ENCODE peak calls at places on chromosomes 5 and 9, in nine cellular contexts. E is stimulated activated CD4-positive, alpha-beta T cell treated with anti-CD3 and anti-CD28 coated beads, Interleukin-2, amount 100 ng/mL, for 48 hours; X is EL; M is psoas muscle; J is KBM-7; K is mesenchymal stem cell; N is GM04504; W is fibroblast of lung; V is adrenal gland. R is an unnamed sample.

GRCh38 chr9:136045595-136046554 is 49.2 kb downstream of the NACC2 start:
- DNase-seq in E (no peak), M (peak), W (peak), N (peak), J (peak), X (no peak), K (no peak), V (no peak), R (peak)

GRCh38 chr5:139263431-139263975 is 30.0 kb upstream of the MATR3 start:
- DNase-seq in K (no peak), J (no peak), X (no peak), M (no peak), N (no peak), W (no peak), E (no peak), V (no peak), R (no peak)

GRCh38 chr9:82170079-82170662 is 181.6 kb downstream of the SPATA31D1 start:
- DNase-seq in M (no peak), X (no peak), W (no peak), K (peak), J (no peak), N (no peak), E (no peak), V (no peak), R (no peak)

GRCh38 chr5:96876292-96876850 is at the start of gene ERAP2:
- DNase-seq in E (no peak), X (peak), W (peak), K (peak), J (peak), V (no peak), M (no peak), N (no peak), R (peak)

GRCh38 chr5:142059304-142059940 is 46.6 kb upstream of the GNPDA1 start:
- DNase-seq in X (peak), J (no peak), E (no peak), M (no peak), K (no peak), V (peak), N (peak), W (no peak), R (no peak)

GRCh38 chr5:119019431-119020348 is 31.3 kb upstream of the DTWD2 start:
- DNase-seq in N (no peak), V (no peak), K (no peak), W (no peak), E (no peak), J (peak), M (no peak), X (no peak), R (no peak)

GRCh38 chr5:143037708-143038107 is 267.5 kb downstream of the ARHGAP26 start:
- DNase-seq in E (no peak), M (no peak), V (no peak), J (no peak), W (no peak), K (no peak), N (no peak), X (no peak), R (no peak)

GRCh38 chr9:34010979-34011378 is 37.7 kb downstream of the UBAP2 start:
- DNase-seq in X (peak), E (no peak), W (peak), M (no peak), V (no peak), J (peak), N (no peak), K (no peak), R (no peak)

GRCh38 chr9:20492772-20493171 is 129.5 kb downstream of the MLLT3 start:
- DNase-seq in K (no peak), N (no peak), E (no peak), X (no peak), J (no peak), M (no peak), V (no peak), W (no peak), R (no peak)

GRCh38 chr5:149675467-149676201 is 54.5 kb upstream of the PPARGC1B start:
- DNase-seq in J (no peak), K (no peak), V (no peak), X (no peak), M (no peak), N (no peak), E (no peak), W (no peak), R (no peak)

GRCh38 chr5:148443998-148444397 is 60.2 kb downstream of the FBXO38 start:
- DNase-seq in N (peak), W (peak), J (peak), K (peak), M (no peak), E (peak), X (peak), V (peak), R (peak)

GRCh38 chr5:104472811-104473210 is 910.2 kb upstream of the NUDT12 start:
- DNase-seq in V (no peak), W (no peak), J (no peak), X (no peak), M (no peak), K (no peak), E (no peak), N (no peak), R (no peak)

GRCh38 chr5:37506241-37506640 is 127.1 kb downstream of the WDR70 start:
- DNase-seq in J (no peak), X (no peak), W (no peak), E (no peak), V (no peak), K (no peak), M (no peak), N (no peak), R (no peak)

R was measured in Daoy.